ENCODE peak calls at places on chromosomes 6 and 20, in seven cellular contexts. K, I, J, T, O, F and E are unnamed samples.

GRCh38 chr6:35511980-35512379 is 716 bp downstream of the TULP1 start:
- DNase-seq in J (no peak), K (no peak), O (no peak), I (peak), T (no peak), F (no peak), E (no peak)

GRCh38 chr6:32950449-32950848 is 2.4 kb downstream of the HLA-DMA start:
- DNase-seq in O (no peak), F (no peak), K (no peak), J (no peak), T (no peak), I (no peak), E (no peak)

GRCh38 chr6:7787137-7787575 is 61.3 kb downstream of the BMP6 start:
- DNase-seq in I (no peak), O (no peak), K (no peak), F (no peak), T (peak), J (no peak), E (no peak)

GRCh38 chr6:131787955-131788712 is 19.7 kb upstream of the ENPP1 start:
- DNase-seq in T (peak), O (no peak), J (peak), F (no peak), K (no peak), I (no peak), E (peak)

GRCh38 chr20:2244523-2244922 is 51.3 kb upstream of the TGM3 start:
- DNase-seq in K (no peak), J (no peak), O (no peak), T (no peak), F (no peak), I (no peak), E (no peak)

GRCh38 chr6:39426057-39426592 is 103.6 kb upstream of the KCNK16 start:
- DNase-seq in T (no peak), F (no peak), K (no peak), O (no peak), I (no peak), J (no peak), E (peak)

GRCh38 chr6:143397229-143398222 is 53.0 kb downstream of the ADAT2 start:
- DNase-seq in F (no peak), O (no peak), I (peak), K (peak), T (peak), J (no peak), E (peak)

GRCh38 chr6:90403489-90404381 is 107.1 kb upstream of the BACH2 start:
- DNase-seq in K (no peak), J (peak), O (no peak), T (no peak), F (no peak), I (peak), E (peak)

GRCh38 chr6:119129968-119130484 is 51.6 kb upstream of the FAM184A start:
- DNase-seq in K (no peak), I (no peak), F (no peak), O (no peak), J (no peak), T (peak), E (no peak)